ENCODE peak calls at places on chromosomes 7 and 10, in four cellular contexts. L is body of pancreas, E is dorsolateral prefrontal cortex, Z is WTC11. G is an unnamed sample.

GRCh38 chr10:104657458-104657857 is 16.4 kb downstream of the SORCS3 start:
- DNase-seq in L (no peak), E (no peak), Z (no peak), G (no peak)

GRCh38 chr10:132443998-132444876 is 47.2 kb downstream of the PWWP2B start:
- DNase-seq in L (no peak), E (no peak), Z (no peak), G (no peak)

GRCh38 chr10:47357131-47357582 is 9.0 kb downstream of the RBP3 start:
- DNase-seq in L (no peak), E (no peak), Z (no peak), G (no peak)

GRCh38 chr7:90994121-90994520 is 270.1 kb upstream of the FZD1 start:
- DNase-seq in L (no peak), E (no peak), Z (no peak), G (peak)

GRCh38 chr10:19961076-19961811 is 145.0 kb downstream of the PLXDC2 start:
- DNase-seq in L (no peak), E (no peak), Z (no peak), G (no peak)

GRCh38 chr10:102431452-102432124 is 786 bp downstream of the CUEDC2 start:
- DNase-seq in L (no peak), E (no peak), Z (no peak), G (no peak)

GRCh38 chr7:87220734-87221215 is 1.2 kb upstream of the TMEM243 start:
- DNase-seq in L (no peak), E (peak), Z (peak), G (no peak)

GRCh38 chr10:19815036-19815435 is 1.2 kb upstream of the PLXDC2 start:
- DNase-seq in L (no peak), E (no peak), Z (no peak), G (no peak)

GRCh38 chr7:48246073-48246472 is 74.8 kb downstream of the ABCA13 start:
- DNase-seq in L (no peak), E (no peak), Z (no peak), G (no peak)

GRCh38 chr10:130833596-130833995 is 477.9 kb downstream of the TCERG1L start:
- DNase-seq in L (no peak), E (no peak), Z (no peak), G (no peak)

GRCh38 chr7:74290999-74291441 is 1.8 kb downstream of the CLIP2 start:
- DNase-seq in L (peak), E (no peak), Z (peak), G (no peak)

GRCh38 chr7:1924185-1924817 is 254.2 kb downstream of the ELFN1 start:
- DNase-seq in L (no peak), E (no peak), Z (no peak), G (no peak)

DNA sequence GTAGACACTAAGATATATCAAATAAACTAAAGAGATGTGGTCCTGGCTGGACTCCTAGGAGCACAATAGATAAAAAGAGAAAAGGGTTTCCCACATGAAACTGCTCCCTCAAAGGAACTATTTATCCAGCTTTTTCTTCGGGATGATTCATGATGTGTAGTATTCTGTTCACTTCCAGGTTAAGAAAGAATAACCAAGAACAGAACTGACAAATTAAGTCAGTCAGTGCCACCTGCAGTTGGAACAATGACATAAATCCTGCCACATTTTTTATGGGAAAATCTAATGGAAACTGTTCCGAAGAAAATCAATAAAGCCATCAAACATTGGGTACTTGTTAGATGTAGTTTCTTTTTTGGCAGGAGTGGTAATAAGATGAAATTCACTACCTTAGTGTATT is 87.1 kb downstream of the POLR1F start:
- DNase-seq in L (no peak), E (no peak), Z (no peak), G (no peak)
- TF ChIP-seq CTCF in L (no peak), E (no peak), Z (no peak), G (no peak)

DNA sequence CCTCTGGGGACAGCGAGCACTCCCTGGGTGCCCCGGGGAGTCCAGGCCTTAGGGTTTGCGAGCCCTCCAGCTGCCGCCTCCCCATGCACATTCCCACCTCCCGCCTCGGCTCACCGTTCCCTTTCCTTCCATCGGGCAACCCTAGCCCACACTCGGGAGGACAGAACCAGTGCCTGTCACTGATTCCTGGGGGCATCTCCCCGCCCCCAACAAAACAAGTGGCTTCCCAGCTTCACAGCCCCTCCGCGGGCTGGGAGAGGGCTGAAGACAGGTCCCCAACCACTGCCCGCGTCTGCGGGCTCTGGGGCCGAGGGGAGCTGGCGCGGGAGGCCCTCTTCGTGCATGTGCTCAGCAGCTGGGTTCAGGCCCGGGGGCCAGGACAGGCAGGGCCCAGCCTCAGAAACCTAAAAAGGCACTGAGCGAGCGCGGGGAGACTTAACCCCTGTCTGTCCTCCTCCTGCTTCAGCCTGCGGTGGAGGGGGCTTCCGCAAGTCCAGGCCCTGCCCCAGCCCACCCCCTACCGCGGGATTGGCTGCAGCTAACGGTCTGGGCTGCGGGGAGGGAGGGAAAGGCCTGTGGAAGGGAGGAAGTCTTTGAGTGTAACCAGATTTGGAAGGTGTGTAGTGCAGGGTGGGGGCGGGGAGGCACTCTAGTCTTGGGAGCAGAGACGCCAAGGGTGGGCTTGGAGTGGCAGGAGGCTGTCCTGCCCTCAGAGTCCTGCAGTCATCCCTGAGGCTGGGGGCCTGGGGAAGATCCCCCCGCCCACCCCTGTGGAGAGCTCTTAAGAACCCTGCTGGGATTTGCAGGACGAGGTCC is 1.2 kb downstream of the FLNC start:
- DNase-seq in L (no peak), E (no peak), Z (peak), G (peak)
- TF ChIP-seq CTCF in L (no peak), E (no peak), Z (no peak), G (no peak)

DNA sequence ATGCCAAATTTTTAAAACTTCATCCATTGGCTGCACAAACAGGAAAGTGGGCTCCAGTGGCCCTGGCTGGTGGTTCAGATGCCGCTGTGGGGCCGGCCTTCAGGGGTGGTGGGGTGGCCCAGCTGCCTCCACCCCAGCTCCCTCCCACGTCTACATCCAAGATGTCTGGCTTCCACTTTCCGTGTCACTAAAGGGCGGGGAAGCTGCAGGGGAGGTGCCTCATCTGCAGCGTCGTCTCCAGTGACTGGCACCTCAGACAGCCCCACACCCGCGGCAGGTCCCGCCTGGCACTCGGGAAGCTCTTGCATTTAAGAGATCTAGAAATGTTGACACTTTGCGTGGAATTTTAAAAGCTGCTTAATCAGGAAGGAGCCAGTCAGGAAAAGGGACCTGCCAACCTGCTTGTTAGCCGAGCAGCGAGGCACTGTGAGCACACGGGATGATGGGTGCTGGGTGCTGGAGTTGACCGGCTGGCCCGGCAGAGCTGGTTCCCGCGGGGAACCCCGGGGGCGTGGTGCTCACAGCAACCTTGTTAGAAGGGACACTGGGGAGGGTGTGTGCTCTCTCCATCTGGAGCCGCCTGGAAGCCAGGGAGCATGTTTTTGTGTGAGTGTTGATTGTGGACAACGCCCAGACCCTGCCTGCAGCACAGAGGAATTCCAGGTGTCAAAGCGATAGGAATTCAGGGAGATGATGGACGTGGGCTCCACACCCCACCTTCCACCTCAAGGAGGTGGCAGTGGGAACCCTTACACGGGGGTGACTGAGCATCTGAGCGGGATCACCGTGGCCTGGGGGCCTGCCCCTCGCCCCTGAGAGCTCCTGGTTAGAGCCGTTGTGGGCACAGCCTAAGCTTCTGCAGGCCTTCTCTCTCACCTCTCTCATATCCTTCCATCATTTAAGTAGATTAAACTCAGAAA is 320.5 kb downstream of the PTPRN2 start:
- DNase-seq in L (no peak), E (no peak), Z (peak), G (no peak)
- TF ChIP-seq CTCF in L (no peak), E (no peak), Z (no peak), G (no peak)

GRCh38 chr7:92200791-92201190 is 21.8 kb upstream of the LRRD1 start:
- DNase-seq in L (no peak), E (no peak), Z (no peak), G (no peak)
- TF ChIP-seq CTCF in L (no peak), E (no peak), Z (no peak), G (no peak)

DNA sequence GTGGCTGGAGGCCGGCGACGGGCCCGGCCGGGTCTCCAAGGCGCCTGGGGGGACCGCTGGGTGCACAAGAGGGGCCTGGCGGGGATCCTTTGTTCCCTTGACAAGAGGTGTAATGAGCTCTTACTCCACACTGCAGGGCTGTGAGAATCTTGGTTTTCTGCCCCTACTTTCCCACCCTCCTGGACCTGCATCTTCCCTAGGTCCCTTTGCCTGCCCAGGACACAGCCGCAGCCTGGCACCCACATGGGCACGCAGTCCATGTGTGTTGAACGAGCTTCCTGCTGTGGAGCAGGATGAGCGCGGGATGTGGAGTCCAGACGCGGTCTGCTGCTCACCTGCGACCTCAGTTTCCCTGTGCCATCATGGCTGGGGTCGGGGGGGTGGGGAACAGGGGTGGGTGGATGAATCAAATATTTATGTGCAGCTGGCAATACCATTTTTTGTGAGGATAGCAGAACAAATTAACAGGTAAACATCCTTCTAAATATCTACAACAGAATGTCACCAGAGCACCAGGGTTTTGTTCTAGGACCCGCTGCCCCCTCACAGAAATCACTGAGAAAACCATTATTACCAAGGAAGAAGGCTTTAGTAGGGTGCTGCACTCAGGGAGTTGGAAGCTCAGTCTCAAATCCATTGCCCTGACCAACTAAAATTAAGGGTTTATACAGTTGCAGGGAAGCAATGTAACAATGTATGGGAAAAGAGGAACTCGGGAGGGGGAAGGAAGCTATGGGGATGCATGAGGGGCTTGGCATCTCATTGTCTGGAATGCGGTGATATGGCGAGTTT is 474 bp upstream of the NSMCE4A start:
- DNase-seq in L (no peak), E (no peak), Z (no peak), G (no peak)
- TF ChIP-seq CTCF in L (peak), E (peak), Z (no peak), G (peak)